ENCODE peak calls at places on chromosome 16, in ten cellular contexts. F is progenitor cell of endocrine pancreas, N is dorsolateral prefrontal cortex, T is AG04449, Y is AG04450, R is fibroblast of lung, I is A549, Q is left lung, Z is GM12864, J is kidney epithelial cell. E is an unnamed sample.

GRCh38 chr16:50645858-50646257 is 35.3 kb downstream of the SNX20 start:
- DNase-seq in J (no peak), T (no peak), N (no peak), Q (no peak), R (no peak), I (no peak), Z (no peak), Y (no peak), F (no peak), E (no peak)

GRCh38 chr16:23182206-23182674 is 305 bp upstream of the SCNN1G start:
- DNase-seq in Q (peak), I (peak), N (peak), T (no peak), R (peak), Z (peak), Y (peak), F (peak), J (peak), E (peak)

GRCh38 chr16:4837733-4838501 is 9.2 kb downstream of the GLYR1 start:
- DNase-seq in I (no peak), R (no peak), Z (no peak), J (no peak), T (no peak), N (no peak), Q (no peak), Y (no peak), F (no peak), E (no peak)

GRCh38 chr16:73228649-73229048 is 180.7 kb upstream of the ZFHX3 start:
- DNase-seq in Y (peak), Q (no peak), F (no peak), I (no peak), N (no peak), T (peak), R (peak), Z (no peak), J (no peak), E (no peak)

GRCh38 chr16:8832383-8833100 is 34.9 kb downstream of the PMM2 start:
- DNase-seq in T (no peak), Y (no peak), F (no peak), I (no peak), N (no peak), R (no peak), Z (no peak), J (no peak), Q (no peak), E (no peak)

GRCh38 chr16:24853169-24853824 is 7.5 kb downstream of the SLC5A11 start:
- DNase-seq in Z (no peak), I (no peak), R (peak), F (no peak), Y (no peak), J (no peak), T (no peak), Q (no peak), N (no peak), E (no peak)

GRCh38 chr16:77043076-77043475 is 147.9 kb upstream of the MON1B start:
- DNase-seq in Q (no peak), Z (no peak), R (peak), J (no peak), F (no peak), I (peak), N (no peak), T (no peak), Y (no peak), E (no peak)

GRCh38 chr16:17942067-17942466 is 394.5 kb downstream of the NPIPA8 start:
- DNase-seq in F (no peak), Z (no peak), Y (no peak), I (no peak), Q (no peak), R (no peak), N (no peak), T (no peak), J (no peak), E (no peak)

GRCh38 chr16:28192811-28193529 is 18.8 kb downstream of the XPO6 start:
- DNase-seq in I (no peak), Q (no peak), Z (no peak), Y (no peak), J (no peak), T (no peak), F (no peak), N (no peak), R (no peak), E (no peak)

GRCh38 chr16:4338125-4338582 is 13.0 kb downstream of the PAM16 start:
- DNase-seq in R (no peak), T (no peak), F (no peak), Y (no peak), J (no peak), N (no peak), Z (no peak), I (no peak), Q (no peak), E (no peak)

GRCh38 chr16:85735225-85735722 is 15.6 kb downstream of the C16orf74 start:
- DNase-seq in N (no peak), J (no peak), I (no peak), Y (no peak), Z (peak), F (no peak), Q (no peak), R (no peak), T (no peak), E (no peak)

GRCh38 chr16:15415411-15416070 is 18.8 kb upstream of the BMERB1 start:
- DNase-seq in Y (no peak), T (no peak), I (no peak), Z (no peak), Q (no peak), F (no peak), N (no peak), J (no peak), R (peak), E (no peak)

GRCh38 chr16:23803591-23804123 is 32.1 kb upstream of the PRKCB start:
- DNase-seq in I (peak), T (no peak), Q (peak), Y (no peak), F (peak), Z (no peak), N (peak), J (no peak), R (peak), E (peak)

GRCh38 chr16:71894229-71894920 is 956 bp upstream of the IST1 start:
- DNase-seq in J (no peak), R (peak), F (no peak), Y (no peak), I (peak), Q (no peak), T (no peak), Z (no peak), N (no peak), E (peak)

GRCh38 chr16:73124097-73124652 is 76.2 kb upstream of the ZFHX3 start:
- DNase-seq in Q (no peak), N (no peak), J (no peak), Z (no peak), F (no peak), Y (no peak), T (no peak), I (no peak), R (peak), E (no peak)

GRCh38 chr16:89020068-89020924 is 43.3 kb upstream of the CBFA2T3 start:
- DNase-seq in Z (peak), N (no peak), T (no peak), F (no peak), R (no peak), I (no peak), J (no peak), Y (no peak), Q (peak), E (no peak)

GRCh38 chr16:72722552-72722951 is 325.4 kb downstream of the ZFHX3 start:
- DNase-seq in F (no peak), Z (no peak), J (no peak), T (no peak), Q (no peak), Y (no peak), R (no peak), I (no peak), N (no peak), E (peak)

GRCh38 chr16:85484337-85485295 is 128.5 kb upstream of the GSE1 start:
- DNase-seq in N (no peak), F (no peak), I (no peak), Y (no peak), Q (peak), T (no peak), J (no peak), R (no peak), Z (no peak), E (no peak)

GRCh38 chr16:26777821-26778220 is 288.9 kb upstream of the C16orf82 start:
- DNase-seq in J (no peak), Z (no peak), N (no peak), F (no peak), R (no peak), T (no peak), I (no peak), Y (no peak), Q (no peak), E (no peak)

GRCh38 chr16:89827383-89828198 is 684 bp upstream of the SPIRE2 start:
- DNase-seq in Q (peak), F (peak), R (peak), Z (no peak), I (peak), J (no peak), T (no peak), N (no peak), Y (no peak), E (peak)

GRCh38 chr16:22240023-22240697 is 34.1 kb downstream of the EEF2K start:
- DNase-seq in N (no peak), J (no peak), I (no peak), Z (no peak), T (no peak), Y (no peak), R (no peak), F (no peak), Q (no peak), E (no peak)

GRCh38 chr16:4411684-4412083 is 4.7 kb downstream of the CORO7 start:
- DNase-seq in I (no peak), Q (no peak), R (no peak), Y (no peak), N (peak), T (no peak), Z (no peak), F (no peak), J (no peak), E (peak)

GRCh38 chr16:75402821-75403475 is 30.4 kb downstream of the CFDP1 start:
- DNase-seq in Q (no peak), Y (no peak), N (no peak), Z (no peak), I (peak), J (no peak), F (no peak), T (no peak), R (peak), E (no peak)

GRCh38 chr16:88927661-88928060 is 49.3 kb downstream of the CBFA2T3 start:
- DNase-seq in T (no peak), Y (no peak), J (no peak), I (no peak), R (no peak), N (no peak), Z (no peak), F (no peak), Q (no peak), E (no peak)

GRCh38 chr16:35746281-35746962 is 2287.0 kb downstream of the TP53TG3F start:
- DNase-seq in T (no peak), N (no peak), F (no peak), R (no peak), Q (peak), J (no peak), I (no peak), Z (no peak), Y (no peak), E (no peak)

GRCh38 chr16:17026600-17027242 is 444.0 kb downstream of the XYLT1 start:
- DNase-seq in F (no peak), J (no peak), R (no peak), T (no peak), I (no peak), N (no peak), Q (no peak), Z (peak), Y (no peak), E (no peak)

GRCh38 chr16:56625140-56625942 is at the start of gene MT1E:
- DNase-seq in T (no peak), Y (no peak), Z (no peak), J (no peak), Q (peak), F (no peak), N (no peak), R (peak), I (no peak), E (peak)

GRCh38 chr16:4375717-4376116 is 4.1 kb downstream of the VASN start:
- DNase-seq in Z (no peak), J (no peak), F (no peak), R (peak), Y (no peak), Q (no peak), T (no peak), I (no peak), N (no peak), E (no peak)

DNA sequence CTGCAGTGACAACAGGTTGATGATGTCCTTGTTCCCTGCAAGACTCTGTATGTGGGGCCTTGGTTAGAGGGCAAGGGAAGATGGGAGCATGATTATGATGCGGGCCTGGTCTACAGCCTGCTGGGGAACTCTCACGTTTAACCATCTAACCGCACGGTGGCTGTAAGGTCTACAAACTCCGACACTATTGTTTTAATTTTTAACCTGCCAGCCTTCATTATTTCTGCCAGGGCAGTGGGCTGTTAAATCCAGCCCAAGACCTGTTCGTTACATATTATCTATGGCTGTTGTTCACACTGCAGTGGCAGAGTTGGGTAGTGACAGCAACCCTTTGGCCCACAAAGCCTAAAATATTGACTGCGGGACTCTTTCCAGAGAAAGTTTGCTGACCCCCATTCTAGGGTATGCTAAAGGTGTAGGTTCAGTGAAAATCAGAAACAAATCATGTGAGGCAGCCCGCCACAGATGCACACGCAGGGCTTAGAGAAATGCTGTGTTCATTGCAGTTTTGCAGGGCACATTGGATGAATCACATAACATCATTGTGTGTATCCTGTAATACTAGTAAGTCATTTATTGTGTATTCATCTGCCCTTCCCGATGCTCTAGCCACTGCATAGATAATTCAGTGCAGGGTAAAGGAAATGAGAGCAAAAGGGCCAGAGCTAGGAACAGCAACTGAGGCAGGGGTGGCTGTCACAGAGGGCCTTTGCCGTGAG is 14.3 kb downstream of the SNX29 start:
- DNase-seq in I (no peak), F (no peak), Q (no peak), R (no peak), T (no peak), Y (no peak), J (no peak), N (no peak), Z (no peak), E (no peak)
- TF ChIP-seq CTCF in I (no peak), F (no peak), Q (no peak), R (no peak), T (no peak), Y (no peak), J (no peak), N (no peak), Z (no peak), E (no peak)

GRCh38 chr16:787978-788398 is at the start of gene RPUSD1:
- DNase-seq in F (peak), I (no peak), Q (no peak), J (no peak), N (no peak), Z (no peak), T (no peak), Y (no peak), R (peak), E (no peak)
- TF ChIP-seq CTCF in F (no peak), I (no peak), Q (no peak), J (no peak), N (no peak), Z (no peak), T (no peak), Y (no peak), R (no peak), E (no peak)

DNA sequence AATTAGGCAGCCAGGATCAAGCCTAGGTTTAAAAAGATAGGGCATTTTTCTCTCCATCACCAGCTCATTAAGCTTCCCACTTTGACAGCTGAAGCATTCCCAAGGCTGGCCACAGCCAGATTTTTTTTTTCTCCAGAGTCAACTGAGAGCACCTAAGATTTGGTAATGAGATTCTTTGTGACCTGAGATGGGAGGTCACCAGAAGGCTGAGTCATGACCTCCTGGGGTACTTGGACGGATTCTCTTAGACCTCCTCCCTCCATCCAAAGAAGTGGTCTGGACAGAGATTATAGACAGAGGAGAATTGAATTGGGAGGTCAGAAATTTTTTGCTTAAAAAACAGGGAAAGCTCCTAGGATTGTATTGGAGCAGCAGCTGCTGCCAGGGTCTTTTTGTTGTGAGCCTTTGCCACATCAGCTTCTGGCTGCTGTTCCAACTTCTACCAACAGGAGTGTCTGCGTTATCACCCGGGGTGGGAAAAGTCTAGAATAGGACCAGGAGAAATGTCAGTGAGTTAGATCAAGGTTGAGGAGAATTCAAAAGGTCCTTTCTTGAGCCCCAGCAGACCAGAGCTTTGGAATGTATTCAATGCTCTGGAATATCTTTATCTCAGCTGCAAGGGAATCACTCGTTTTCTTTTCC is 221.2 kb upstream of the N4BP1 start:
- DNase-seq in Q (no peak), Z (no peak), N (no peak), F (no peak), T (no peak), R (no peak), J (no peak), Y (no peak), I (peak), E (peak)
- TF ChIP-seq CTCF in Q (no peak), Z (peak), N (no peak), F (peak), T (no peak), R (no peak), J (peak), Y (no peak), I (no peak), E (peak)

GRCh38 chr16:55323637-55324490 is at the start of gene IRX6:
- DNase-seq in J (no peak), Z (no peak), R (no peak), T (no peak), F (peak), Q (peak), N (no peak), Y (no peak), I (peak), E (peak)
- TF ChIP-seq CTCF in J (peak), Z (peak), R (no peak), T (no peak), F (peak), Q (peak), N (peak), Y (no peak), I (peak), E (peak)

DNA sequence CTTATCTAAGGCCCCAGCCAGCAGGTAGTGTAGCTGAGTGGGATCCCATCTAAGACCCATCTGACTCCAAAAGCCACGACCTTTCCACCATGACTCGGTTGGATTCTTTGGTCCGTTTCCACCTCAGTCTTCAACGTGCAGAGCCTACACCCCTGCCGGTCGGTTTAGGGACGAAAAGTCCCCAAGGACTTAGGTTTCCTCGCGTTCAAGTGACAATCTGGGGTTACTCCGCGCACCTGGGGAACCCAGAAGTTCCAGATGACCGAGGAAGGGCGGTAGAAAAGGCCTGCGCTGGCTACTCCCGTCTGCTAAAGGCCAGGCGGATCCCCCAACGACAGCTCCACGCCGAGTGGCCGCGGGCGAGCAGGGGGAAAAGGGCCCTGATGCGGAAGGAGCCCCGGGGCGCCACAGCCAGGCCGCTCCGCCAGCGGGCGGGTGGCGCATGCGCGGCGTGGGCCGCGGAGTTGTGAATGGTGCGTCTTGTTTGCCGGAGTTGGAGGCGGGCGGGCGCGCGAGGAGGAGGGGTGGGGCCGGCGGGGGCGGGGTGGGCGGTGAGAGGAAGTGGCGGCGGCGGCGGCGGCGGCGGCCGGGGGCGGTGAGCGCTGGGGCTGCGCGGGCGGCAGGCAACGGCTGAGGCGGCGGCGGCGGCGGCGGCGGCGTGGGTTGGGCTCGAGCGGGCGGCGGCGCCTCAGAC is at the start of gene CBFB:
- DNase-seq in T (peak), Q (peak), I (peak), R (peak), Y (peak), Z (peak), N (peak), F (peak), J (peak), E (peak)
- TF ChIP-seq CTCF in T (no peak), Q (no peak), I (no peak), R (no peak), Y (peak), Z (peak), N (no peak), F (peak), J (no peak), E (no peak)

GRCh38 chr16:65366316-65366715 is 244.5 kb upstream of the CDH11 start:
- DNase-seq in T (no peak), R (no peak), F (no peak), Y (no peak), Z (no peak), N (no peak), J (no peak), Q (no peak), I (no peak), E (no peak)
- TF ChIP-seq CTCF in T (no peak), R (no peak), F (no peak), Y (no peak), Z (no peak), N (no peak), J (no peak), Q (no peak), I (no peak), E (no peak)

GRCh38 chr16:82629441-82630027 is 2.8 kb downstream of the CDH13 start:
- DNase-seq in F (no peak), Y (no peak), Z (no peak), Q (no peak), J (peak), N (no peak), I (no peak), R (peak), T (no peak), E (no peak)

GRCh38 chr16:82628741-82629140 is 2.0 kb downstream of the CDH13 start:
- DNase-seq in Z (no peak), J (no peak), F (no peak), T (no peak), R (no peak), I (no peak), Q (no peak), Y (no peak), N (no peak), E (no peak)

GRCh38 chr16:82627811-82628339 is 1.1 kb downstream of the CDH13 start:
- DNase-seq in J (no peak), N (no peak), R (peak), T (no peak), Q (peak), F (peak), Y (no peak), Z (no peak), I (no peak), E (peak)

GRCh38 chr16:82621796-82622195 is 5.0 kb upstream of the CDH13 start:
- DNase-seq in R (no peak), Q (no peak), Y (no peak), N (no peak), J (no peak), F (no peak), T (no peak), I (no peak), Z (no peak), E (no peak)

GRCh38 chr16:82625066-82625968 is 1.5 kb upstream of the CDH13 start:
- DNase-seq in Q (no peak), Y (no peak), N (no peak), R (no peak), T (no peak), Z (no peak), J (no peak), F (no peak), I (no peak), E (no peak)
- TF ChIP-seq CTCF in Q (no peak), Y (no peak), N (no peak), R (no peak), T (no peak), Z (no peak), J (no peak), F (no peak), I (no peak), E (no peak)

GRCh38 chr16:55176901-55177300 is 147.1 kb upstream of the IRX6 start:
- DNase-seq in T (no peak), J (no peak), Y (no peak), F (no peak), N (no peak), R (no peak), Q (no peak), Z (no peak), I (no peak), E (no peak)

GRCh38 chr16:55169780-55170179 is 154.2 kb upstream of the IRX6 start:
- DNase-seq in Z (no peak), R (no peak), Q (no peak), T (no peak), J (no peak), N (no peak), Y (no peak), F (no peak), I (no peak), E (no peak)

GRCh38 chr16:55175389-55175788 is 148.6 kb upstream of the IRX6 start:
- DNase-seq in F (no peak), I (no peak), J (no peak), T (no peak), R (no peak), N (no peak), Z (no peak), Q (no peak), Y (no peak), E (no peak)

GRCh38 chr16:55171241-55171640 is 152.8 kb upstream of the IRX6 start:
- DNase-seq in R (no peak), Q (no peak), Z (no peak), Y (no peak), N (no peak), T (no peak), F (no peak), J (no peak), I (no peak), E (no peak)
- TF ChIP-seq CTCF in R (no peak), Q (no peak), Z (no peak), Y (no peak), N (no peak), T (no peak), F (no peak), J (no peak), I (no peak), E (no peak)

E was measured in glutamatergic neuron.